ENCODE peak calls at places on chromosomes 16 and 17, in seven cellular contexts. E, V, G, I, A, J and B are unnamed samples.

GRCh38 chr17:246226-246625 is 64.8 kb upstream of the DOC2B start:
- DNase-seq in J (no peak), I (no peak), E (no peak), A (no peak), G (no peak), V (no peak), B (no peak)

GRCh38 chr16:58026705-58027340 is 1.3 kb downstream of the MMP15 start:
- DNase-seq in J (no peak), A (no peak), V (no peak), E (no peak), G (no peak), I (no peak), B (no peak)

GRCh38 chr17:52024296-52024870 is 134.1 kb downstream of the CA10 start:
- DNase-seq in I (no peak), V (no peak), E (peak; percentile 22), J (no peak), A (no peak), G (no peak), B (no peak)

GRCh38 chr16:84665359-84665758 is 17.0 kb downstream of the KLHL36 start:
- DNase-seq in E (no peak), I (no peak), J (no peak), G (no peak), A (no peak), V (no peak), B (no peak)

GRCh38 chr17:7262192-7263070 is at the start of gene CLDN7:
- DNase-seq in V (no peak), I (no peak), J (no peak), A (peak; percentile 99), E (no peak), G (no peak), B (no peak)

GRCh38 chr16:56931253-56931768 is 631 bp upstream of the HERPUD1 start:
- DNase-seq in V (no peak), I (no peak), A (no peak), G (no peak), E (no peak), J (no peak), B (peak; percentile 33)

GRCh38 chr17:2266865-2267228 is 36.7 kb downstream of the SMG6 start:
- DNase-seq in A (no peak), G (no peak), I (no peak), J (no peak), E (no peak), V (no peak), B (no peak)

GRCh38 chr16:31215287-31216115 is 1.4 kb downstream of the PYDC1 start:
- DNase-seq in J (peak; percentile 51), A (peak; percentile 92), G (peak; percentile 76), V (no peak), E (peak; percentile 77), I (no peak), B (peak; percentile 81)

GRCh38 chr16:35140293-35140986 is 1681.0 kb downstream of the TP53TG3F start:
- DNase-seq in I (no peak), E (no peak), V (peak; percentile 26), A (no peak), J (no peak), G (no peak), B (no peak)
- H3K9me3 ChIP-seq in I (peaks cover 65% of the 10 kb centered on the region), E (no peaks in the 10 kb centered on the region), V (peaks cover 5% of the 10 kb centered on the region), A (peaks cover 84% of the 10 kb centered on the region), J (no peaks in the 10 kb centered on the region), G (no peaks in the 10 kb centered on the region), B (no peaks in the 10 kb centered on the region)

DNA sequence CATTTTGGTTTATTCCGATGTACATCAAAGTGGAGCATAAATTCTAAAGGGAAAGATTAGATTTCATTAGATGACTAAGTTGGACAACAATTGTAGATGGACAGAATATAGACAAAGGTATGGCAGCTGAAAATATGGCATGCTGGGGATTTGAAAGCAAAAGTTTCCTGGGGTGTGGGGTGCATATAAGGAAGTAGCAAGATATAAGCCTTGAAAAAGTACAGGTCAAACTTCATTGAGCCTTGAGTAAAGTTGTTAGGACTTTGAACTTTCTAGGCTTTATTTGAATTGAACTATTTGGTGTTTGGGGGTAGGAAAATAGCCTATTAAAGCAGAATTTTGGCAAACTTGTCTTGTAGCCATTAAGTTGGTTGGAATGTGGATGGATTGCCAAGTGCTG is 75.8 kb upstream of the KCNJ16 start:
- DNase-seq in A (no peak), E (no peak), V (no peak), G (no peak), J (no peak), I (no peak), B (no peak)
- H3K9me3 ChIP-seq in A (no peaks in the 10 kb centered on the region), E (no peaks in the 10 kb centered on the region), V (no peaks in the 10 kb centered on the region), G (peaks cover 6% of the 10 kb centered on the region), J (no peaks in the 10 kb centered on the region), I (peaks cover 5% of the 10 kb centered on the region), B (no peaks in the 10 kb centered on the region)

DNA sequence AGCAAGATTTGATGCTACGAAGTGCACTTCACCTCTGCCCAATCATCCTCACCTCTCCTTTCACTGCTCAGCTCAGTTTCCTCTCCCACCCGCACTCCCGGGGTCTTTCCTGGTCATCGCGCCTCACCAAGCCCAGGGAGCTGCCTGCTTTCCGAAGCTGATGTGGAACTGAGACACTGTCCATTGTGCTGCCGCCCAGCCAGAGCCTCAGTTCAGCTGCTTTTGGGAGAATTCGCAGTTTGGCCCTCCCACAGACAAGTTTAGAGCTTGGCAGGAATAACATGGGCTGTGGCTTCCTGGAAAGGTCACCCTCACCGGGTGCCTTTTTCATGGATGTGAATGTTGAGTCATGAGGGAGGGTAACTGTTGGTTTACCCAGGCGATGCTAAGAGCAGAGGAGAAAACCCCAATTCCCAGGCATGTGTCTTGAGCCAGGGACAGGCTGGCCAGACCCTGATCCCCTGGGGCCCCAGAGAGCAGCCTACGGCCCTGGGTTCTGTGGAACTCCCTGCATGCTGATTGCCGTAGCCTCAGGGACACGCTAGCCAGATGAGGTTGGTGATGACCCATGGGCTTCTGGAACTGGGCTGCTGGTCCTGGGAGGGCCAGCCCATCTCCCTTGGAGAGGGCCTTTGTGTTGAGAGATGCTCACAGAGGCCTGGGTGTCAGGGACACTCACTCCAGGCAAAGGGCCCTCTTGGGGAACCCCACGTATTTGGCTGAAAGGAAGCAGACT is 1687.5 kb downstream of the TP53TG3F start:
- DNase-seq in V (no peak), G (no peak), J (no peak), I (no peak), E (no peak), A (no peak), B (no peak)
- H3K9me3 ChIP-seq in V (peaks cover 30% of the 10 kb centered on the region), G (no peaks in the 10 kb centered on the region), J (no peaks in the 10 kb centered on the region), I (peaks cover 98% of the 10 kb centered on the region), E (no peaks in the 10 kb centered on the region), A (peaks cover 96% of the 10 kb centered on the region), B (no peaks in the 10 kb centered on the region)

GRCh38 chr16:20504418-20504817 is 53.1 kb downstream of the ACSM2A start:
- DNase-seq in A (no peak), J (no peak), I (no peak), V (no peak), E (no peak), G (no peak), B (no peak)

GRCh38 chr16:20510323-20510722 is 59.0 kb downstream of the ACSM2A start:
- DNase-seq in I (no peak), V (no peak), J (no peak), A (no peak), E (peak; percentile 12), G (no peak), B (no peak)

DNA sequence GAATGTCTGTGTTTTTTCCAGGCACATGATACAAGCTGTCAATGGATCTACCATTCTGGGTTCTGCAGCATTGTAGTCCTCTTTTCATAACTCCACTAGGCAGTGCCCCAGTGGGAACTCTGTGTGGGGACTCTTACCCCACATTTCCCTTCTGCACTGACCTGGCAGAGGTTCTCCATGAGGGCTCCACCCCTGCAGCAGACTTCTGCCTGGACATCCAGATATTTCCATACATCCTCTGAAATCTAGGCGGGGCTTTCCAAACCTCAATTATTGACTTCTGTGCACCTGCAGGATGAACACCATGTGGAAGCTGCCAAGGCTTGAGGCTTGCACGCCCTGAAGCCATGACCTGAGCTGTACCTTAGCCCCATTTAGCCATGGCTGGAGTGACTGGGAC is 56.0 kb downstream of the ACSM2A start:
- DNase-seq in J (no peak), V (no peak), A (no peak), I (no peak), E (no peak), G (no peak), B (no peak)
- H3K9me3 ChIP-seq in J (no peaks in the 10 kb centered on the region), V (peaks cover 7% of the 10 kb centered on the region), A (peaks cover 15% of the 10 kb centered on the region), I (peaks cover 16% of the 10 kb centered on the region), E (no peaks in the 10 kb centered on the region), G (peaks cover 10% of the 10 kb centered on the region), B (no peaks in the 10 kb centered on the region)

GRCh38 chr17:82303944-82304808 is 13.2 kb downstream of the CD7 start:
- DNase-seq in A (no peak), G (no peak), I (no peak), E (peak; percentile 73), V (no peak), J (no peak), B (peak; percentile 86)
- H3K9me3 ChIP-seq in A (no peaks in the 10 kb centered on the region), G (no peaks in the 10 kb centered on the region), I (peaks cover 3% of the 10 kb centered on the region), E (no peaks in the 10 kb centered on the region), V (no peaks in the 10 kb centered on the region), J (no peaks in the 10 kb centered on the region), B (no peaks in the 10 kb centered on the region)